ENCODE peak calls at places on chromosomes 6 and 20, in six cellular contexts. X is fibroblast of pulmonary artery, G is SIG-M5, A is HTR-8/SVneo, E is H9, Q is D341Med. S is an unnamed sample.

GRCh38 chr6:138465007-138465645 is 34.2 kb downstream of the NHSL1 start:
- DNase-seq in X (peak), G (peak), A (peak), E (no peak), Q (no peak), S (no peak)

GRCh38 chr6:134172020-134172766 is 119.8 kb upstream of the SLC2A12 start:
- DNase-seq in X (peak), G (no peak), A (no peak), E (no peak), Q (no peak), S (no peak)

GRCh38 chr6:143270026-143270425 is 180.5 kb downstream of the ADAT2 start:
- DNase-seq in X (peak), G (no peak), A (no peak), E (no peak), Q (no peak), S (no peak)

GRCh38 chr6:130680118-130680517 is 147.1 kb upstream of the SMLR1 start:
- DNase-seq in X (peak), G (no peak), A (no peak), E (no peak), Q (no peak), S (no peak)

GRCh38 chr6:38554700-38555413 is 84.9 kb downstream of the BTBD9 start:
- DNase-seq in X (peak), G (no peak), A (peak), E (no peak), Q (no peak), S (no peak)

GRCh38 chr6:33066917-33067521 is 6.4 kb downstream of the HLA-DPA1 start:
- DNase-seq in X (no peak), G (no peak), A (no peak), E (no peak), Q (no peak), S (no peak)

GRCh38 chr20:58251979-58252591 is 23.6 kb upstream of the ANKRD60 start:
- DNase-seq in X (peak), G (no peak), A (peak), E (no peak), Q (no peak), S (no peak)

GRCh38 chr6:105164418-105164817 is 15.4 kb downstream of the POPDC3 start:
- DNase-seq in X (peak), G (no peak), A (peak), E (no peak), Q (no peak), S (no peak)